ENCODE peak calls at places on chromosomes 7 and 10, in six cellular contexts. M is IMR-90, Y is H1, U is H9, K is neuronal stem cell, Q is mesendoderm. B is an unnamed sample.

GRCh38 chr10:5565671-5566581 is 41.2 kb downstream of the CALML3 start:
- DNase-seq in M (peak; percentile 84), Y (no peak), U (no peak), K (no peak), Q (no peak), B (peak; percentile 53)

GRCh38 chr7:140230862-140231778 is 54.3 kb upstream of the KDM7A start:
- DNase-seq in M (peak; percentile 39), Y (peak; percentile 71), U (peak; percentile 97), K (peak; percentile 50), Q (peak; percentile 92), B (peak; percentile 50)

GRCh38 chr10:31129261-31129660 is 97.6 kb upstream of the ZNF438 start:
- DNase-seq in M (peak; percentile 96), Y (no peak), U (peak; percentile 49), K (no peak), Q (peak; percentile 89), B (peak; percentile 85)

GRCh38 chr10:69738071-69738470 is 63.6 kb upstream of the COL13A1 start:
- DNase-seq in M (no peak), Y (no peak), U (no peak), K (no peak), Q (no peak), B (no peak)

GRCh38 chr10:105023706-105024105 is 382.6 kb downstream of the SORCS3 start:
- DNase-seq in M (no peak), Y (no peak), U (no peak), K (no peak), Q (no peak), B (no peak)

GRCh38 chr10:47207280-47207613 is 92.8 kb upstream of the GDF10 start:
- DNase-seq in M (no peak), Y (no peak), U (no peak), K (no peak), Q (no peak), B (no peak)

GRCh38 chr7:103413407-103413806 is 32.6 kb downstream of the SLC26A5 start:
- DNase-seq in M (no peak), Y (no peak), U (no peak), K (no peak), Q (no peak), B (no peak)

GRCh38 chr7:27917774-27918314 is 177.9 kb downstream of the TAX1BP1 start:
- DNase-seq in M (peak; percentile 83), Y (no peak), U (no peak), K (no peak), Q (no peak), B (peak; percentile 46)

GRCh38 chr7:25945181-25945580 is 206.8 kb upstream of the NFE2L3 start:
- DNase-seq in M (no peak), Y (no peak), U (no peak), K (no peak), Q (no peak), B (no peak)

GRCh38 chr7:44059219-44060090 is 5.9 kb downstream of the PGAM2 start:
- DNase-seq in M (no peak), Y (no peak), U (no peak), K (no peak), Q (no peak), B (no peak)

GRCh38 chr7:435518-436366 is 83.9 kb downstream of the PDGFA start:
- DNase-seq in M (peak; percentile 5), Y (no peak), U (no peak), K (no peak), Q (no peak), B (no peak)

GRCh38 chr7:35390146-35390545 is 136.2 kb upstream of the TBX20 start:
- DNase-seq in M (no peak), Y (no peak), U (no peak), K (no peak), Q (peak; percentile 63), B (no peak)

GRCh38 chr10:113178771-113179170 is 228.7 kb downstream of the TCF7L2 start:
- DNase-seq in M (no peak), Y (no peak), U (no peak), K (no peak), Q (no peak), B (no peak)

GRCh38 chr7:101691822-101692384 is 62.8 kb upstream of the MYL10 start:
- DNase-seq in M (no peak), Y (no peak), U (no peak), K (peak; percentile 12), Q (no peak), B (no peak)

GRCh38 chr10:100875484-100876166 is 37.1 kb upstream of the SLF2 start:
- DNase-seq in M (no peak), Y (no peak), U (no peak), K (no peak), Q (no peak), B (no peak)

GRCh38 chr10:92957223-92958010 is 103.2 kb upstream of the CYP26C1 start:
- DNase-seq in M (no peak), Y (no peak), U (no peak), K (no peak), Q (no peak), B (no peak)

GRCh38 chr10:124647421-124648130 is 96.6 kb downstream of the FAM53B start:
- DNase-seq in M (peak; percentile 20), Y (no peak), U (no peak), K (no peak), Q (peak; percentile 78), B (peak; percentile 45)

GRCh38 chr10:124648738-124649137 is 95.4 kb downstream of the FAM53B start:
- DNase-seq in M (peak; percentile 95), Y (no peak), U (no peak), K (no peak), Q (no peak), B (peak; percentile 94)

GRCh38 chr10:124650263-124650662 is 93.9 kb downstream of the FAM53B start:
- DNase-seq in M (no peak), Y (no peak), U (no peak), K (no peak), Q (no peak), B (no peak)

GRCh38 chr10:124648131-124648475 is 96.1 kb downstream of the FAM53B start:
- DNase-seq in M (no peak), Y (no peak), U (no peak), K (no peak), Q (no peak), B (no peak)

GRCh38 chr10:124649209-124649608 is 95.0 kb downstream of the FAM53B start:
- DNase-seq in M (no peak), Y (no peak), U (no peak), K (no peak), Q (no peak), B (peak; percentile 30)
- H3K4me1 ChIP-seq in M (peaks cover 27% of the 10 kb centered on the region), Y (peaks cover 10% of the 10 kb centered on the region), U (peaks cover 6% of the 10 kb centered on the region), K (peaks cover 8% of the 10 kb centered on the region), Q (peaks cover 8% of the 10 kb centered on the region), B (peaks cover 45% of the 10 kb centered on the region)

DNA sequence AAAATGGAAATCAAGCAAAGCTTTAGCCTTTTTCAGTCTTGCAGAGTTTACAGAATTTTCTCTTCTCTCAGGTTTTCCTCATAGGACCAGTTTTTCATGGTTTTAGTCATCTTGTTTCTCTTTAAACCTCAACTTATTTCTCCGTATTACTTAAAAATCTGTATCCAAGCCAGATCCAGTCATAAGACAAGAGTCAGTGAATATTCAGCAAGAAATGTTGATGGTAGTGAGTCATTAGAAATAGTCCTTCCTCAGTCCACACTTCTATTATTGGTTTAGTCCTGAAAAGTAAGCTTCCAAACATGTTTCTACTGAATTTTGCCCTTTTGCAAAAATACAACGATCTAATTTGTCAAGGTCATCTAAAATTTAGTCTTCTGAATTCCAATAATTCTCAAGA is 107.0 kb downstream of the VIM start:
- DNase-seq in M (peak; percentile 84), Y (no peak), U (no peak), K (no peak), Q (no peak), B (no peak)
- H2BK15ac ChIP-seq in M (no peak overlapping the region), Y (no peak overlapping the region), U (no peak overlapping the region), K (no peak overlapping the region), Q (no peak overlapping the region), B (no peak overlapping the region)

DNA sequence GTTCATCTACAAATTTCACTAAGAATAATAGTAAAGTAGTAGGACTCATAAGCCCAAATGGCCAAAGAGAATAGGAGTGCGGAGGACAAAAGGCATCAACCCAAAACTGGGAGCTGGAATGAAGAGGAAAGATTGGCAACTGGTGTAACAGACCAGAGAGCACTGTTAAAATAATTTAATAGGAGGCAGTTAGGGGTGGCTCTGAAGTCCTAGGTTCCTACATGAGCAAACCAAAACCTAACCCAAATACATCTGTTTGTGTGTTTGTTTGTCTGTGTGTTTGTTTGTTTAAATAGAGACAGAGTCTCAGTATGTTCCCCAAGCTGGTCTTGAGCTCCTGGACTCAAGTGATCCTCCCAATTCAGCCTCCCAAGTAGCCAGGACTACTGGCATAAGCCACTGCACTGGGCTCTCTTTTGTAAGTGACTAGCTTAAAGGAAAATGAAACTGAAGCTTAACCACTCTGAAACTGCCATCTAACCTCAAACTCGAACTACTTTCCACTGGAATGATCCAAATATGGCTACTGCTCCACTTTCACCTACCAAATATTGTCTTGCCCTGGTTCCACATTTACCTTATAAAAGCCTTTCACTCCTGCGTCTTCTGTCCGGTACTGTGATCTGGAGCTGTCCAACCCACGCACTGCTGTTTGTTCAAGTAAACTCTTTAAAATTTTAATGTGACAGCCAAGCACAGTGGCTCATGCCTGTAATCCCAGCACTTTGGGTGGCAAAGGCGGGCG is 94.9 kb downstream of the AKR1D1 start:
- DNase-seq in M (no peak), Y (no peak), U (no peak), K (no peak), Q (no peak), B (no peak)
- H3K18ac ChIP-seq in M (no peak overlapping the region), Y (peak overlapping the region; percentile 98), U (peak overlapping the region; percentile 15), K (peak overlapping the region; percentile 65), Q (peak overlapping the region; percentile 100), B (no peak overlapping the region)

DNA sequence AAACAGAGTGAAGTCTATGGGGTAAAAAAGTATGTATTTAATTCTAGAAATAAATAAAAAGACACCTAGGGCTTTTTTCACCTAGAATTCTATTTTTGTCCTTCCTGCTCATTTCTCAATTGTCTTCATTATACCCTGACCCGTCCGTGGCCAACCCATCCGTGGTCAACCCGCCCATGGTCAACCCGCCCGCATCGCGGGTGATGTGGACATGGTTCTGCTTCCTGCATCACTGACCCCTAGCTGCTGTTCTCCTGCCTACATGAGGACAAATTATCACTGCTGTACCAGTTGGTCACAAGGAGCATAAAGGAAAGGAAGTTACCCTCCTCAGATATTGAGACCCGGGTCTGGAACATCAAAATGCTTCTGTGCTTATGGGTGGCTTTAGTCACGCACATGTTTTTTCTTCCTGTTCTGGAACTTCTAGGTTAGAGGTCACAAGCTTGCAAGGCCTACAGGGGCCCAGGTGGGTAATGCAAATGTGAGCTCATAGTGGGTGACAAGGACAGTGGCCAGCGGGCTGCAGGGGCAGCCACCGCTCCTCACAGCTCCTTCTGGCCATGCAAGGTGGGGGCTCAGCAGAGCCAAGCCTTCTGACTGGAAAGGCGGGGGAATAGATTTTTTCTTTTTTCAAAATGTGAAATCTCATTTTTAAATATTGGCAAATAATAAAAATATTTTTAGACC is 15.5 kb downstream of the CAMK2G start:
- DNase-seq in M (no peak), Y (no peak), U (no peak), K (no peak), Q (no peak), B (no peak)
- H3K4me1 ChIP-seq in M (peaks cover 6% of the 10 kb centered on the region), Y (peaks cover 4% of the 10 kb centered on the region), U (no peaks in the 10 kb centered on the region), K (no peaks in the 10 kb centered on the region), Q (no peaks in the 10 kb centered on the region), B (peaks cover 17% of the 10 kb centered on the region)

GRCh38 chr7:106003525-106004064 is 40.5 kb downstream of the CDHR3 start:
- DNase-seq in M (no peak), Y (no peak), U (no peak), K (no peak), Q (no peak), B (no peak)

GRCh38 chr7:106010866-106011265 is 47.8 kb downstream of the CDHR3 start:
- DNase-seq in M (peak; percentile 50), Y (no peak), U (no peak), K (no peak), Q (no peak), B (no peak)

GRCh38 chr7:106009511-106010226 is 46.6 kb downstream of the CDHR3 start:
- DNase-seq in M (peak; percentile 98), Y (peak; percentile 88), U (peak; percentile 97), K (peak; percentile 91), Q (peak; percentile 99), B (peak; percentile 99)

GRCh38 chr7:106010331-106010730 is 47.3 kb downstream of the CDHR3 start:
- DNase-seq in M (no peak), Y (no peak), U (no peak), K (no peak), Q (no peak), B (no peak)

GRCh38 chr7:106006906-106007305 is 43.8 kb downstream of the CDHR3 start:
- DNase-seq in M (no peak), Y (no peak), U (no peak), K (no peak), Q (no peak), B (no peak)
- H2BK15ac ChIP-seq in M (no peak overlapping the region), Y (no peak overlapping the region), U (no peak overlapping the region), K (no peak overlapping the region), Q (no peak overlapping the region), B (no peak overlapping the region)